ENCODE peak calls at places on chromosomes 1 and 21, in nine cellular contexts. One of them, this sample, is unnamed.

GRCh38 chr1:79089946-79090345 is 83.4 kb upstream of the ADGRL4 start:
- DNase-seq in H1: no peak
- DNase-seq in left lung: no peak
- DNase-seq in epithelial cell of esophagus: peak; percentile 80
- DNase-seq in type B pancreatic cell: no peak
- DNase-seq in astrocyte of the spinal cord: no peak
- DNase-seq in neural crest cell: no peak
- DNase-seq in AG04450: no peak
- DNase-seq in nephron progenitor cell: no peak
- DNase-seq in this sample: no peak

GRCh38 chr1:162248854-162249535 is 127.7 kb downstream of the SPATA46 start:
- DNase-seq in H1: peak; percentile 27
- DNase-seq in left lung: no peak
- DNase-seq in epithelial cell of esophagus: no peak
- DNase-seq in type B pancreatic cell: no peak
- DNase-seq in astrocyte of the spinal cord: peak; percentile 27
- DNase-seq in neural crest cell: peak; percentile 45
- DNase-seq in AG04450: no peak
- DNase-seq in nephron progenitor cell: no peak
- DNase-seq in this sample: no peak

GRCh38 chr1:26361605-26362122 is 7.7 kb upstream of the CRYBG2 start:
- DNase-seq in H1: no peak
- DNase-seq in left lung: no peak
- DNase-seq in epithelial cell of esophagus: no peak
- DNase-seq in type B pancreatic cell: no peak
- DNase-seq in astrocyte of the spinal cord: no peak
- DNase-seq in neural crest cell: no peak
- DNase-seq in AG04450: no peak
- DNase-seq in nephron progenitor cell: no peak
- DNase-seq in this sample: no peak

GRCh38 chr1:220642285-220642684 is 47.9 kb upstream of the C1orf115 start:
- DNase-seq in H1: no peak
- DNase-seq in left lung: no peak
- DNase-seq in epithelial cell of esophagus: no peak
- DNase-seq in type B pancreatic cell: no peak
- DNase-seq in astrocyte of the spinal cord: no peak
- DNase-seq in neural crest cell: no peak
- DNase-seq in AG04450: no peak
- DNase-seq in nephron progenitor cell: no peak
- DNase-seq in this sample: no peak

GRCh38 chr1:6028042-6028895 is 17.4 kb upstream of the KCNAB2 start:
- DNase-seq in H1: no peak
- DNase-seq in left lung: peak; percentile 73
- DNase-seq in epithelial cell of esophagus: peak; percentile 7
- DNase-seq in type B pancreatic cell: no peak
- DNase-seq in astrocyte of the spinal cord: no peak
- DNase-seq in neural crest cell: no peak
- DNase-seq in AG04450: no peak
- DNase-seq in nephron progenitor cell: no peak
- DNase-seq in this sample: no peak

GRCh38 chr1:115505157-115505571 is 136.6 kb upstream of the VANGL1 start:
- DNase-seq in H1: no peak
- DNase-seq in left lung: no peak
- DNase-seq in epithelial cell of esophagus: peak; percentile 49
- DNase-seq in type B pancreatic cell: no peak
- DNase-seq in astrocyte of the spinal cord: no peak
- DNase-seq in neural crest cell: no peak
- DNase-seq in AG04450: peak; percentile 8
- DNase-seq in nephron progenitor cell: no peak
- DNase-seq in this sample: no peak

GRCh38 chr1:211348547-211348946 is 21.9 kb downstream of the TRAF5 start:
- DNase-seq in H1: no peak
- DNase-seq in left lung: no peak
- DNase-seq in epithelial cell of esophagus: no peak
- DNase-seq in type B pancreatic cell: no peak
- DNase-seq in astrocyte of the spinal cord: no peak
- DNase-seq in neural crest cell: no peak
- DNase-seq in AG04450: no peak
- DNase-seq in nephron progenitor cell: no peak
- DNase-seq in this sample: no peak

GRCh38 chr1:2382621-2383361 is 8.6 kb downstream of the MORN1 start:
- DNase-seq in H1: no peak
- DNase-seq in left lung: peak; percentile 30
- DNase-seq in epithelial cell of esophagus: peak; percentile 48
- DNase-seq in type B pancreatic cell: no peak
- DNase-seq in astrocyte of the spinal cord: peak; percentile 26
- DNase-seq in neural crest cell: peak; percentile 56
- DNase-seq in AG04450: no peak
- DNase-seq in nephron progenitor cell: peak; percentile 72
- DNase-seq in this sample: no peak

GRCh38 chr1:158146739-158147138 is 34.0 kb upstream of the CD1D start:
- DNase-seq in H1: no peak
- DNase-seq in left lung: no peak
- DNase-seq in epithelial cell of esophagus: peak; percentile 96
- DNase-seq in type B pancreatic cell: no peak
- DNase-seq in astrocyte of the spinal cord: no peak
- DNase-seq in neural crest cell: no peak
- DNase-seq in AG04450: no peak
- DNase-seq in nephron progenitor cell: no peak
- DNase-seq in this sample: no peak

DNA sequence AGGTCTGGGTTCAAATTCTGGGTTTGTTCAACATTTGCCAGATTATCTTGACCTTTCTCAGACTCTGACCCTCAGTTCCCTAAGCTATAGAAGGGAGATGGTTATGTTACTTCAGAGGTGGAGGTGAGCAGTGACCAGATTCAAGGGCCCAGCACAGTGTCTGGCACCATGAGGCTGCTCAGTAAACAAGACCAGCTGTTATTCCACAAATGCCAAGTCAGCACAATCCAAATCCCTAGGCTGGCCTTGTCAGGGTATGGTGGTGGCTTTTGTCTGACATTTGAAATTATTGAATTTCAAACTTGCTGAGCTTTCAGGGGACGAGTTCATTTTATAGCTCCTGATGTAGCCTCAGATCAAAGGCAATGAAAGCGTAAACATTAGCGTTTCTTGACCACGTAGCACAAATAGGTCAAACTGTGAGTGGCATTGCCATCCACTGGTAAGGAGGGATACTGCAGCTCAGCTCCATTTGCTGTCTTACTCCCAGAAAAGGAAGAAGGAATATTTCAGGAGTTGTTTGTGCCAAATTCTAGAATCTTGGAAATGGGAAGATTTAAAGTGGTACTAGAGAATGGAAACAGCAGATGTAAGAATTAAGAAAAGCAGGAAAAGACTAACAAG is 94.3 kb upstream of the EDN2 start:
- DNase-seq in H1: no peak
- DNase-seq in left lung: no peak
- DNase-seq in epithelial cell of esophagus: peak; percentile 16
- DNase-seq in type B pancreatic cell: no peak
- DNase-seq in astrocyte of the spinal cord: peak; percentile 22
- DNase-seq in neural crest cell: no peak
- DNase-seq in AG04450: no peak
- DNase-seq in nephron progenitor cell: no peak
- DNase-seq in this sample: no peak
- TF ChIP-seq CTCF in H1: peak; percentile 54
- TF ChIP-seq CTCF in left lung: peak; percentile 35
- TF ChIP-seq CTCF in epithelial cell of esophagus: peak; percentile 53
- TF ChIP-seq CTCF in type B pancreatic cell: peak; percentile 71
- TF ChIP-seq CTCF in astrocyte of the spinal cord: peak; percentile 61
- TF ChIP-seq CTCF in neural crest cell: peak; percentile 65
- TF ChIP-seq CTCF in AG04450: peak; percentile 55
- TF ChIP-seq CTCF in nephron progenitor cell: peak; percentile 53
- TF ChIP-seq CTCF in this sample: no peak

GRCh38 chr21:25427828-25428227 is 179.5 kb downstream of the MRPL39 start:
- DNase-seq in H1: no peak
- DNase-seq in left lung: no peak
- DNase-seq in epithelial cell of esophagus: no peak
- DNase-seq in type B pancreatic cell: no peak
- DNase-seq in astrocyte of the spinal cord: no peak
- DNase-seq in neural crest cell: no peak
- DNase-seq in AG04450: no peak
- DNase-seq in nephron progenitor cell: no peak
- DNase-seq in this sample: no peak
- TF ChIP-seq CTCF in H1: no peak
- TF ChIP-seq CTCF in left lung: no peak
- TF ChIP-seq CTCF in epithelial cell of esophagus: no peak
- TF ChIP-seq CTCF in type B pancreatic cell: no peak
- TF ChIP-seq CTCF in astrocyte of the spinal cord: no peak
- TF ChIP-seq CTCF in neural crest cell: no peak
- TF ChIP-seq CTCF in AG04450: no peak
- TF ChIP-seq CTCF in nephron progenitor cell: no peak
- TF ChIP-seq CTCF in this sample: no peak

GRCh38 chr1:195939844-195940243 is 668.4 kb downstream of the KCNT2 start:
- DNase-seq in H1: peak; percentile 10
- DNase-seq in left lung: no peak
- DNase-seq in epithelial cell of esophagus: peak; percentile 57
- DNase-seq in type B pancreatic cell: no peak
- DNase-seq in astrocyte of the spinal cord: peak; percentile 3
- DNase-seq in neural crest cell: no peak
- DNase-seq in AG04450: no peak
- DNase-seq in nephron progenitor cell: no peak
- DNase-seq in this sample: no peak
- TF ChIP-seq CTCF in H1: peak; percentile 36
- TF ChIP-seq CTCF in left lung: no peak
- TF ChIP-seq CTCF in epithelial cell of esophagus: peak; percentile 71
- TF ChIP-seq CTCF in type B pancreatic cell: peak; percentile 44
- TF ChIP-seq CTCF in astrocyte of the spinal cord: peak; percentile 32
- TF ChIP-seq CTCF in neural crest cell: peak; percentile 49
- TF ChIP-seq CTCF in AG04450: peak; percentile 8
- TF ChIP-seq CTCF in nephron progenitor cell: no peak
- TF ChIP-seq CTCF in this sample: no peak

GRCh38 chr1:201241716-201242115 is 41.6 kb upstream of the PKP1 start:
- DNase-seq in H1: no peak
- DNase-seq in left lung: no peak
- DNase-seq in epithelial cell of esophagus: no peak
- DNase-seq in type B pancreatic cell: no peak
- DNase-seq in astrocyte of the spinal cord: no peak
- DNase-seq in neural crest cell: no peak
- DNase-seq in AG04450: no peak
- DNase-seq in nephron progenitor cell: no peak
- DNase-seq in this sample: no peak

GRCh38 chr1:201245082-201245481 is 38.2 kb upstream of the PKP1 start:
- DNase-seq in H1: no peak
- DNase-seq in left lung: no peak
- DNase-seq in epithelial cell of esophagus: no peak
- DNase-seq in type B pancreatic cell: no peak
- DNase-seq in astrocyte of the spinal cord: no peak
- DNase-seq in neural crest cell: no peak
- DNase-seq in AG04450: no peak
- DNase-seq in nephron progenitor cell: no peak
- DNase-seq in this sample: no peak

GRCh38 chr1:201240171-201240570 is 43.1 kb upstream of the PKP1 start:
- DNase-seq in H1: no peak
- DNase-seq in left lung: no peak
- DNase-seq in epithelial cell of esophagus: no peak
- DNase-seq in type B pancreatic cell: no peak
- DNase-seq in astrocyte of the spinal cord: no peak
- DNase-seq in neural crest cell: no peak
- DNase-seq in AG04450: no peak
- DNase-seq in nephron progenitor cell: no peak
- DNase-seq in this sample: no peak
- TF ChIP-seq CTCF in H1: no peak
- TF ChIP-seq CTCF in left lung: no peak
- TF ChIP-seq CTCF in epithelial cell of esophagus: no peak
- TF ChIP-seq CTCF in type B pancreatic cell: no peak
- TF ChIP-seq CTCF in astrocyte of the spinal cord: no peak
- TF ChIP-seq CTCF in neural crest cell: no peak
- TF ChIP-seq CTCF in AG04450: no peak
- TF ChIP-seq CTCF in nephron progenitor cell: no peak
- TF ChIP-seq CTCF in this sample: no peak

DNA sequence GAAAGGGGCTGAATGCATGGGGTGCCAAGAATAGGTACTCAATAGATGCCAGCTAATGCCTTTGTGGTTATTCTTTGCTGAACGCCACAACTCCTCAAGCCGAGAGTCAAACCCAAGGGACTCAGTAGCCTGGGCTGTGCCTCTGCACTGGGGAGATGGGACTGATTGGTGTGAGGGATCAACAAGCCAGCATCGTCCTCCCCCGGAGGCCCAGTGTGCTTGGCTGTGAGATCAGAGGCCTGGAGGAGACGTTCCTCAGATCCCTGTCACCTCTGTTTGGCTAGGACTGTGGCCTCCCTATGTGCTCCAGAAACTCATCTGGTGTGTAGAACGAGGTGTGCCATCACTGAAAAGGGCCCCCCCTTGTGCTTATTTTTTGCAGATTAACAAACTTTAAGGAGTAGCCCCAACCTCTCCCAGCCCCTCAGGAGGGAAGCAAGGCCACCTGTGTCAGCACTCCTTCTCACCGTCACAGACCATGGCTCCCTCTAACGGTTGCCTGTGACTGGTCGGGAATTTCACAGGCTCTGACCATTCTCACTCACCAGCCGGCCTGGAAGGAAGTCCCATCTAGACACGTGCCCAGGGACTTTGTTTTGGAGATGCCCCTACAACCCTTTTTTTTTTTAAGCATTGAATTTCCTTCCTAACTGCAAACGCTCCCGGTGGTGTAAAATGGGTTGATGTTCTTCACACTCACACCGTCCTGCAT is 194.0 kb upstream of the VAMP3 start:
- DNase-seq in H1: no peak
- DNase-seq in left lung: peak; percentile 22
- DNase-seq in epithelial cell of esophagus: peak; percentile 18
- DNase-seq in type B pancreatic cell: no peak
- DNase-seq in astrocyte of the spinal cord: peak; percentile 15
- DNase-seq in neural crest cell: no peak
- DNase-seq in AG04450: no peak
- DNase-seq in nephron progenitor cell: peak; percentile 23
- DNase-seq in this sample: no peak
- TF ChIP-seq CTCF in H1: peak; percentile 31
- TF ChIP-seq CTCF in left lung: no peak
- TF ChIP-seq CTCF in epithelial cell of esophagus: peak; percentile 26
- TF ChIP-seq CTCF in type B pancreatic cell: peak; percentile 33
- TF ChIP-seq CTCF in astrocyte of the spinal cord: peak; percentile 52
- TF ChIP-seq CTCF in neural crest cell: peak; percentile 20
- TF ChIP-seq CTCF in AG04450: peak; percentile 61
- TF ChIP-seq CTCF in nephron progenitor cell: no peak
- TF ChIP-seq CTCF in this sample: no peak

This sample was measured in omental fat pad.